ENCODE peak calls at places on chromosomes 11 and 22, in four cellular contexts. S is HAP-1; H is sigmoid colon; R is CD4-positive, CD25-positive, alpha-beta regulatory T cell. J is an unnamed sample.
A peak's percentile ranks its signal among the peaks of the same experiment; 100 is the strongest.

GRCh38 chr11:2203440-2204259 is 32.0 kb upstream of the TH start:
- DNase-seq in S (no peak), H (peak; percentile 50), R (no peak), J (peak; percentile 25)

GRCh38 chr22:50507421-50507990 is at the start of gene LMF2:
- DNase-seq in S (peak; percentile 94), H (peak; percentile 94), R (peak; percentile 86), J (peak; percentile 93)

GRCh38 chr22:45294030-45294429 is 9.3 kb downstream of the UPK3A start:
- DNase-seq in S (no peak), H (no peak), R (no peak), J (no peak)

GRCh38 chr22:46111645-46112306 is 38.5 kb upstream of the PPARA start:
- DNase-seq in S (no peak), H (no peak), R (no peak), J (no peak)

GRCh38 chr22:26064048-26064447 is 105.2 kb upstream of the SEZ6L start:
- DNase-seq in S (no peak), H (no peak), R (no peak), J (no peak)

GRCh38 chr11:58980159-58980843 is 41.0 kb downstream of the GLYATL1 start:
- DNase-seq in S (no peak), H (no peak), R (no peak), J (no peak)

GRCh38 chr11:103453901-103454300 is 344.7 kb downstream of the DYNC2H1 start:
- DNase-seq in S (no peak), H (no peak), R (no peak), J (no peak)

GRCh38 chr11:17498058-17498457 is 21.4 kb upstream of the ABCC8 start:
- DNase-seq in S (no peak), H (no peak), R (peak; percentile 19), J (no peak)

GRCh38 chr11:33941637-33942160 is 49.8 kb upstream of the LMO2 start:
- DNase-seq in S (no peak), H (no peak), R (no peak), J (no peak)

GRCh38 chr11:90722552-90723190 is 499.8 kb upstream of the CHORDC1 start:
- DNase-seq in S (no peak), H (no peak), R (no peak), J (no peak)

GRCh38 chr11:100830978-100831732 is 144.1 kb downstream of the ARHGAP42 start:
- DNase-seq in S (no peak), H (no peak), R (no peak), J (no peak)

GRCh38 chr22:39097098-39098020 is at the start of gene APOBEC3H:
- DNase-seq in S (peak; percentile 75), H (peak; percentile 62), R (peak; percentile 74), J (no peak)

GRCh38 chr11:11382858-11383532 is 29.9 kb upstream of the CSNK2A3 start:
- DNase-seq in S (no peak), H (no peak), R (no peak), J (no peak)

GRCh38 chr11:60786811-60787567 is 1.9 kb downstream of the MS4A10 start:
- DNase-seq in S (no peak), H (peak; percentile 91), R (no peak), J (no peak)

GRCh38 chr11:120424185-120424969 is 87.2 kb upstream of the GRIK4 start:
- DNase-seq in S (no peak), H (no peak), R (peak; percentile 22), J (no peak)

GRCh38 chr11:12702999-12703453 is 28.8 kb downstream of the TEAD1 start:
- DNase-seq in S (no peak), H (no peak), R (no peak), J (no peak)

GRCh38 chr11:113570906-113571305 is 95.7 kb upstream of the DRD2 start:
- DNase-seq in S (no peak), H (no peak), R (no peak), J (no peak)

GRCh38 chr11:488992-489391 is 18.1 kb downstream of the RNH1 start:
- DNase-seq in S (no peak), H (no peak), R (no peak), J (no peak)

GRCh38 chr11:37972691-37973090 is 1374.7 kb upstream of the RAG2 start:
- DNase-seq in S (no peak), H (no peak), R (no peak), J (no peak)

GRCh38 chr11:33207408-33207985 is 46.2 kb upstream of the CSTF3 start:
- DNase-seq in S (no peak), H (no peak), R (no peak), J (no peak)

GRCh38 chr11:5303643-5304042 is 1.9 kb upstream of the OR51B4 start:
- DNase-seq in S (no peak), H (no peak), R (no peak), J (no peak)

GRCh38 chr11:18769802-18770456 is 21.7 kb downstream of the PTPN5 start:
- DNase-seq in S (no peak), H (no peak), R (no peak), J (no peak)

GRCh38 chr11:107116358-107116757 is 98.1 kb upstream of the GUCY1A2 start:
- DNase-seq in S (no peak), H (no peak), R (no peak), J (no peak)

GRCh38 chr11:122004446-122004845 is 111.6 kb downstream of the BLID start:
- DNase-seq in S (no peak), H (no peak), R (no peak), J (no peak)

GRCh38 chr22:42673898-42674390 is 24.8 kb upstream of the CYB5R3 start:
- DNase-seq in S (no peak), H (no peak), R (no peak), J (no peak)

GRCh38 chr11:47388697-47389576 is 10.6 kb upstream of the SPI1 start:
- DNase-seq in S (no peak), H (no peak), R (no peak), J (no peak)

GRCh38 chr11:117483372-117483771 is 155.7 kb downstream of the CEP164 start:
- DNase-seq in S (no peak), H (no peak), R (no peak), J (no peak)

GRCh38 chr11:908273-908672 is 2.3 kb downstream of the CHID1 start:
- DNase-seq in S (no peak), H (no peak), R (no peak), J (peak; percentile 25)

GRCh38 chr22:38012604-38013072 is 28.3 kb upstream of the SOX10 start:
- DNase-seq in S (no peak), H (no peak), R (no peak), J (no peak)

DNA sequence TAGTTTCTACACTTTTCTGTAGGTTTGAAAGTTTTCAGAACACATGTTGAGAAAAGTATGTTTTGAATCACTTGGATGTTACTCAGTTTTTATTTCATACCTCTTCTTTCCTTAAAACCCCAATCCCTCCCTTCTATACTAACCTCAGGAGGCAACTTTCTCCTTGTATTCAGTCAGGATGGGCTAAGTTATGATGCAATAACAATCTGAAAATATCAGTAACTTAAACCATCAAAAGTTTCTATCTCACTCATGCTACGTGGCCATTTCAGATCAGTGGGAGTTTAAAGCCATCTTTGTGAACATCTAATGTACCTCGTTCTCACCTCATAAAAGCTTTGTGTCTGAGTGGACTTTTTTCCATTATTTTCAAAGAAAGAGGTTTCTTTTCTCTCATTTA is 86.2 kb downstream of the NXPE2 start:
- DNase-seq in S (no peak), H (no peak), R (no peak), J (no peak)
- H3K4me1 ChIP-seq in S (no peaks in the 10 kb centered on the region), H (no peaks in the 10 kb centered on the region), R (no peaks in the 10 kb centered on the region), J (no peaks in the 10 kb centered on the region)

GRCh38 chr22:22984967-22985366 is 85.4 kb upstream of the GNAZ start:
- DNase-seq in S (no peak), H (no peak), R (no peak), J (no peak)

GRCh38 chr22:22983816-22984215 is 86.5 kb upstream of the GNAZ start:
- DNase-seq in S (no peak), H (no peak), R (no peak), J (no peak)

GRCh38 chr22:22981670-22982571 is 88.4 kb upstream of the GNAZ start:
- DNase-seq in S (no peak), H (no peak), R (no peak), J (no peak)

GRCh38 chr22:22982616-22983015 is 87.7 kb upstream of the GNAZ start:
- DNase-seq in S (no peak), H (no peak), R (no peak), J (no peak)

DNA sequence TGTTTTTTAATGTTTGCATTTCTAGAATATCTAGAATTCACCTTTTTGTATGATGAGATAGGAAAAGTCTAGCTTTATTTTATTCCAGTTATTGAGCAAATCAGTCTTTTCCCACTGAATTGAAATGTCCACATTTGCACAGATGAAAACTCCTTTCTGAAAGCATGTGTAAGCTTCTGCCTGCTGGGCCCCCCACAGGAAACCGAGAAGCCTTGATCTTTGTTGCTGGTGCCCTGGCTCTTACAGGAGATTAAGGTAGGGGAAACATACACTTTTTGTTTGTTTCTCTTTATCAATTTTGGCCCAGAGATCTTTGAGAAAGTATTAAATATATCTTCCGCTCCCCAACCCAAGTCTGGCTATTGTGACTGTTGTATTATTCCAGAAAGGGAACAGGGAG is 87.2 kb upstream of the GNAZ start:
- DNase-seq in S (no peak), H (no peak), R (no peak), J (no peak)
- H3K9me3 ChIP-seq in S (peaks cover 3% of the 10 kb centered on the region), H (no peaks in the 10 kb centered on the region), R (peaks cover 5% of the 10 kb centered on the region), J (no peaks in the 10 kb centered on the region)

GRCh38 chr11:76327223-76327622 is 53.7 kb downstream of the THAP12 start:
- DNase-seq in S (no peak), H (no peak), R (no peak), J (no peak)
- H3K4me1 ChIP-seq in S (peaks cover 5% of the 10 kb centered on the region), H (no peaks in the 10 kb centered on the region), R (peaks cover 4% of the 10 kb centered on the region), J (no peaks in the 10 kb centered on the region)

GRCh38 chr22:47215851-47216250 is 453.4 kb downstream of the TBC1D22A start:
- DNase-seq in S (no peak), H (peak; percentile 12), R (no peak), J (no peak)

GRCh38 chr22:47221840-47222615 is 459.6 kb downstream of the TBC1D22A start:
- DNase-seq in S (no peak), H (peak; percentile 43), R (no peak), J (no peak)

GRCh38 chr22:47219789-47220188 is 457.3 kb downstream of the TBC1D22A start:
- DNase-seq in S (no peak), H (peak; percentile 40), R (no peak), J (no peak)

GRCh38 chr22:47220752-47221151 is 458.3 kb downstream of the TBC1D22A start:
- DNase-seq in S (no peak), H (no peak), R (no peak), J (no peak)

DNA sequence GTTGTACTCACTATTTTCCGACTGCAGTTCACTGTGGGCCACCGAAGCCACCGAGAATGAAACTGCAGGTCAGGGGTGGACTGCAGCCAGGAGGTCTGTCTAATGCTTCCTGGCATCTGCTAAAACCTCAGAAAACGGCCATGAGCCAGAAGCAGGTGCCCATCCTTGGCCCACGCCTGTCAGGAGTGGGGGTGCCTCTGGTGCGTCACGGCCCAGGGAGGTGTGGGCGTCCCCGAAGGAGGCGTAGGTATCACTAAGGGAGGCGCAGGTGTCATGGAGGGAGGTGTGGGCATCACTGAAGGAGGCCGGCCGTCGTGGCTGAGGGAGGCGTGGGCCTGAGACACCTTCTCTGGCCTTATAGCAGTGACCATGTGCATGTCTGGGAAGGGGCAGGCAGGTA is 456.2 kb downstream of the TBC1D22A start:
- DNase-seq in S (no peak), H (peak; percentile 41), R (no peak), J (no peak)
- H3K9me3 ChIP-seq in S (no peaks in the 10 kb centered on the region), H (no peaks in the 10 kb centered on the region), R (no peaks in the 10 kb centered on the region), J (no peaks in the 10 kb centered on the region)

GRCh38 chr22:48096411-48096810 is 1334.0 kb downstream of the TBC1D22A start:
- DNase-seq in S (no peak), H (peak; percentile 39), R (no peak), J (no peak)
- H3K4me1 ChIP-seq in S (no peaks in the 10 kb centered on the region), H (peaks cover 6% of the 10 kb centered on the region), R (peaks cover 24% of the 10 kb centered on the region), J (peaks cover 26% of the 10 kb centered on the region)